ENCODE peak calls at places on chromosomes 5 and 9, in eight cellular contexts. Q is DMS 273 treated with DMSO at 0.1 percent for 48 hours, M is left cardiac atrium, O is heart left ventricle, A is PC-9, P is GM12891, D is C1 segment of cervical spinal cord, B is activated T-cell treated with anti-CD3 and anti-CD28 coated beads for 1 hour. V is an unnamed sample.

GRCh38 chr5:73640861-73641320 is 14.9 kb downstream of the ARHGEF28 start:
- DNase-seq in Q (no peak), M (no peak), O (no peak), A (no peak), P (no peak), D (no peak), B (no peak), V (no peak)

GRCh38 chr9:109120204-109120789 is 550 bp upstream of the TMEM245 start:
- DNase-seq in Q (no peak), M (no peak), O (no peak), A (no peak), P (no peak), D (no peak), B (no peak), V (no peak)

GRCh38 chr5:77620404-77620803 is 18.1 kb downstream of the OTP start:
- DNase-seq in Q (no peak), M (no peak), O (no peak), A (peak; percentile 77), P (no peak), D (no peak), B (no peak), V (no peak)

GRCh38 chr5:67858470-67859096 is 357.0 kb upstream of the PIK3R1 start:
- DNase-seq in Q (no peak), M (no peak), O (no peak), A (no peak), P (no peak), D (no peak), B (no peak), V (no peak)

GRCh38 chr5:59204114-59204897 is 621.4 kb downstream of the RAB3C start:
- DNase-seq in Q (no peak), M (no peak), O (no peak), A (no peak), P (no peak), D (no peak), B (no peak), V (no peak)

GRCh38 chr5:83507431-83507830 is 35.9 kb downstream of the VCAN start:
- DNase-seq in Q (no peak), M (no peak), O (no peak), A (no peak), P (no peak), D (no peak), B (no peak), V (no peak)

GRCh38 chr9:93567271-93567959 is 9.0 kb upstream of the PHF2 start:
- DNase-seq in Q (no peak), M (no peak), O (no peak), A (no peak), P (no peak), D (no peak), B (no peak), V (no peak)

GRCh38 chr5:127988149-127988755 is 95.3 kb upstream of the SLC12A2 start:
- DNase-seq in Q (peak; percentile 33), M (no peak), O (no peak), A (peak; percentile 81), P (no peak), D (no peak), B (no peak), V (no peak)

GRCh38 chr9:14326264-14326826 is 12.4 kb upstream of the NFIB start:
- DNase-seq in Q (no peak), M (no peak), O (no peak), A (peak; percentile 93), P (no peak), D (no peak), B (no peak), V (no peak)

GRCh38 chr5:109876941-109877669 is 187.4 kb downstream of the MAN2A1 start:
- DNase-seq in Q (no peak), M (no peak), O (no peak), A (peak; percentile 38), P (no peak), D (no peak), B (no peak), V (peak; percentile 29)

GRCh38 chr9:22103650-22104575 is 94.8 kb upstream of the CDKN2B start:
- DNase-seq in Q (no peak), M (no peak), O (no peak), A (peak; percentile 51), P (no peak), D (no peak), B (no peak), V (no peak)

GRCh38 chr9:26706223-26706622 is 186.4 kb downstream of the CAAP1 start:
- DNase-seq in Q (no peak), M (no peak), O (no peak), A (no peak), P (no peak), D (no peak), B (no peak), V (no peak)

GRCh38 chr9:126637002-126637849 is 23.5 kb downstream of the LMX1B start:
- DNase-seq in Q (no peak), M (no peak), O (no peak), A (no peak), P (no peak), D (no peak), B (peak; percentile 5), V (peak; percentile 43)

GRCh38 chr5:81389015-81389414 is 4.9 kb downstream of the ACOT12 start:
- DNase-seq in Q (no peak), M (no peak), O (no peak), A (no peak), P (no peak), D (no peak), B (no peak), V (no peak)

GRCh38 chr5:95081500-95082355 is 203.2 kb downstream of the MCTP1 start:
- DNase-seq in Q (no peak), M (peak; percentile 33), O (peak; percentile 43), A (peak; percentile 69), P (no peak), D (no peak), B (no peak), V (peak; percentile 54)

GRCh38 chr9:131848570-131849160 is 108.8 kb upstream of the RAPGEF1 start:
- DNase-seq in Q (no peak), M (no peak), O (no peak), A (no peak), P (no peak), D (no peak), B (no peak), V (no peak)

GRCh38 chr5:159891371-159891770 is 24.9 kb upstream of the ADRA1B start:
- DNase-seq in Q (no peak), M (no peak), O (no peak), A (no peak), P (no peak), D (no peak), B (no peak), V (no peak)

GRCh38 chr9:124708633-124709032 is 62.5 kb downstream of the NR6A1 start:
- DNase-seq in Q (no peak), M (no peak), O (no peak), A (peak; percentile 93), P (no peak), D (no peak), B (no peak), V (no peak)

GRCh38 chr9:92968081-92968480 is 20.8 kb downstream of the FGD3 start:
- DNase-seq in Q (no peak), M (no peak), O (no peak), A (no peak), P (no peak), D (no peak), B (no peak), V (no peak)

GRCh38 chr9:127347831-127348699 is 48.9 kb upstream of the SLC2A8 start:
- DNase-seq in Q (no peak), M (no peak), O (no peak), A (peak; percentile 49), P (no peak), D (no peak), B (no peak), V (no peak)

GRCh38 chr9:88593537-88594185 is 58.7 kb downstream of the NXNL2 start:
- DNase-seq in Q (no peak), M (peak; percentile 59), O (no peak), A (no peak), P (peak; percentile 43), D (no peak), B (peak; percentile 54), V (no peak)

GRCh38 chr5:178305801-178306200 is 73.2 kb upstream of the PHYKPL start:
- DNase-seq in Q (no peak), M (no peak), O (no peak), A (no peak), P (no peak), D (no peak), B (no peak), V (no peak)

GRCh38 chr5:170312666-170313065 is 15.1 kb upstream of the LCP2 start:
- DNase-seq in Q (no peak), M (no peak), O (no peak), A (no peak), P (no peak), D (no peak), B (no peak), V (no peak)

GRCh38 chr9:89544280-89544664 is 46.4 kb upstream of the SEMA4D start:
- DNase-seq in Q (no peak), M (no peak), O (no peak), A (no peak), P (no peak), D (no peak), B (no peak), V (no peak)

GRCh38 chr5:40775846-40776657 is 20.3 kb upstream of the TTC33 start:
- DNase-seq in Q (no peak), M (no peak), O (no peak), A (no peak), P (no peak), D (no peak), B (no peak), V (no peak)

GRCh38 chr5:74643160-74643562 is 2.6 kb upstream of the ENC1 start:
- DNase-seq in Q (no peak), M (no peak), O (peak; percentile 48), A (peak; percentile 98), P (no peak), D (no peak), B (no peak), V (no peak)

GRCh38 chr9:134328841-134329575 is 2.8 kb downstream of the RXRA start:
- DNase-seq in Q (no peak), M (peak; percentile 67), O (peak; percentile 64), A (peak; percentile 42), P (no peak), D (no peak), B (no peak), V (peak; percentile 63)

V was measured in right cardiac atrium.